ENCODE peak calls at places on chromosomes 4 and X, in six cellular contexts. One of them, this sample, is unnamed.

GRCh38 chr4:109821186-109821585 is 5.6 kb downstream of the GAR1 start:
- DNase-seq in lung microvascular endothelial cell: no peak
- DNase-seq in T-helper 9 cell: no peak
- DNase-seq in nephron progenitor cell: no peak
- DNase-seq in stimulated activated CD4-positive, alpha-beta T cell treated with anti-CD3 and anti-CD28 coated beads, Interleukin-4, amount 100 ng/mL, for 1 hour: no peak
- DNase-seq in KG1: no peak
- DNase-seq in this sample: no peak

GRCh38 chr4:94516999-94517398 is 65.3 kb downstream of the PDLIM5 start:
- DNase-seq in lung microvascular endothelial cell: no peak
- DNase-seq in T-helper 9 cell: no peak
- DNase-seq in nephron progenitor cell: no peak
- DNase-seq in stimulated activated CD4-positive, alpha-beta T cell treated with anti-CD3 and anti-CD28 coated beads, Interleukin-4, amount 100 ng/mL, for 1 hour: no peak
- DNase-seq in KG1: no peak
- DNase-seq in this sample: no peak

GRCh38 chrX:13194291-13195103 is 125.4 kb downstream of the ATXN3L start:
- DNase-seq in lung microvascular endothelial cell: peak; percentile 70
- DNase-seq in T-helper 9 cell: no peak
- DNase-seq in nephron progenitor cell: no peak
- DNase-seq in stimulated activated CD4-positive, alpha-beta T cell treated with anti-CD3 and anti-CD28 coated beads, Interleukin-4, amount 100 ng/mL, for 1 hour: no peak
- DNase-seq in KG1: no peak
- DNase-seq in this sample: no peak

GRCh38 chrX:37803057-37803456 is 23.2 kb downstream of the CYBB start:
- DNase-seq in lung microvascular endothelial cell: no peak
- DNase-seq in T-helper 9 cell: no peak
- DNase-seq in nephron progenitor cell: no peak
- DNase-seq in stimulated activated CD4-positive, alpha-beta T cell treated with anti-CD3 and anti-CD28 coated beads, Interleukin-4, amount 100 ng/mL, for 1 hour: no peak
- DNase-seq in KG1: no peak
- DNase-seq in this sample: no peak

GRCh38 chr4:156931267-156931666 is 40.3 kb downstream of the PDGFC start:
- DNase-seq in lung microvascular endothelial cell: peak; percentile 80
- DNase-seq in T-helper 9 cell: no peak
- DNase-seq in nephron progenitor cell: no peak
- DNase-seq in stimulated activated CD4-positive, alpha-beta T cell treated with anti-CD3 and anti-CD28 coated beads, Interleukin-4, amount 100 ng/mL, for 1 hour: no peak
- DNase-seq in KG1: no peak
- DNase-seq in this sample: no peak

GRCh38 chr4:1927675-1928074 is 56.5 kb downstream of the NSD2 start:
- DNase-seq in lung microvascular endothelial cell: no peak
- DNase-seq in T-helper 9 cell: no peak
- DNase-seq in nephron progenitor cell: no peak
- DNase-seq in stimulated activated CD4-positive, alpha-beta T cell treated with anti-CD3 and anti-CD28 coated beads, Interleukin-4, amount 100 ng/mL, for 1 hour: no peak
- DNase-seq in KG1: no peak
- DNase-seq in this sample: no peak

GRCh38 chr4:109947457-109947856 is 34.8 kb downstream of the EGF start:
- DNase-seq in lung microvascular endothelial cell: peak; percentile 25
- DNase-seq in T-helper 9 cell: no peak
- DNase-seq in nephron progenitor cell: no peak
- DNase-seq in stimulated activated CD4-positive, alpha-beta T cell treated with anti-CD3 and anti-CD28 coated beads, Interleukin-4, amount 100 ng/mL, for 1 hour: no peak
- DNase-seq in KG1: no peak
- DNase-seq in this sample: no peak

GRCh38 chr4:137531951-137532868 is at the start of gene PCDH18:
- DNase-seq in lung microvascular endothelial cell: peak; percentile 10
- DNase-seq in T-helper 9 cell: no peak
- DNase-seq in nephron progenitor cell: peak; percentile 75
- DNase-seq in stimulated activated CD4-positive, alpha-beta T cell treated with anti-CD3 and anti-CD28 coated beads, Interleukin-4, amount 100 ng/mL, for 1 hour: peak; percentile 6
- DNase-seq in KG1: no peak
- DNase-seq in this sample: peak; percentile 94

GRCh38 chrX:115229337-115229991 is 4.4 kb downstream of the LRCH2 start:
- DNase-seq in lung microvascular endothelial cell: peak; percentile 44
- DNase-seq in T-helper 9 cell: no peak
- DNase-seq in nephron progenitor cell: no peak
- DNase-seq in stimulated activated CD4-positive, alpha-beta T cell treated with anti-CD3 and anti-CD28 coated beads, Interleukin-4, amount 100 ng/mL, for 1 hour: no peak
- DNase-seq in KG1: no peak
- DNase-seq in this sample: no peak

GRCh38 chrX:68868902-68869800 is 40.3 kb downstream of the EFNB1 start:
- DNase-seq in lung microvascular endothelial cell: no peak
- DNase-seq in T-helper 9 cell: no peak
- DNase-seq in nephron progenitor cell: no peak
- DNase-seq in stimulated activated CD4-positive, alpha-beta T cell treated with anti-CD3 and anti-CD28 coated beads, Interleukin-4, amount 100 ng/mL, for 1 hour: no peak
- DNase-seq in KG1: no peak
- DNase-seq in this sample: no peak

GRCh38 chr4:84159767-84160166 is 339.3 kb downstream of the NKX6-1 start:
- DNase-seq in lung microvascular endothelial cell: no peak
- DNase-seq in T-helper 9 cell: no peak
- DNase-seq in nephron progenitor cell: peak; percentile 44
- DNase-seq in stimulated activated CD4-positive, alpha-beta T cell treated with anti-CD3 and anti-CD28 coated beads, Interleukin-4, amount 100 ng/mL, for 1 hour: no peak
- DNase-seq in KG1: no peak
- DNase-seq in this sample: no peak

GRCh38 chr4:30385650-30386049 is 334.5 kb upstream of the PCDH7 start:
- DNase-seq in lung microvascular endothelial cell: no peak
- DNase-seq in T-helper 9 cell: no peak
- DNase-seq in nephron progenitor cell: no peak
- DNase-seq in stimulated activated CD4-positive, alpha-beta T cell treated with anti-CD3 and anti-CD28 coated beads, Interleukin-4, amount 100 ng/mL, for 1 hour: no peak
- DNase-seq in KG1: no peak
- DNase-seq in this sample: no peak

GRCh38 chr4:184282895-184283654 is 65.4 kb upstream of the ENPP6 start:
- DNase-seq in lung microvascular endothelial cell: no peak
- DNase-seq in T-helper 9 cell: no peak
- DNase-seq in nephron progenitor cell: no peak
- DNase-seq in stimulated activated CD4-positive, alpha-beta T cell treated with anti-CD3 and anti-CD28 coated beads, Interleukin-4, amount 100 ng/mL, for 1 hour: peak; percentile 28
- DNase-seq in KG1: no peak
- DNase-seq in this sample: no peak

GRCh38 chr4:168028568-168028967 is 63.8 kb upstream of the ANXA10 start:
- DNase-seq in lung microvascular endothelial cell: peak; percentile 25
- DNase-seq in T-helper 9 cell: no peak
- DNase-seq in nephron progenitor cell: no peak
- DNase-seq in stimulated activated CD4-positive, alpha-beta T cell treated with anti-CD3 and anti-CD28 coated beads, Interleukin-4, amount 100 ng/mL, for 1 hour: no peak
- DNase-seq in KG1: no peak
- DNase-seq in this sample: no peak

GRCh38 chr4:53453385-53453784 is 75.9 kb downstream of the FIP1L1 start:
- DNase-seq in lung microvascular endothelial cell: no peak
- DNase-seq in T-helper 9 cell: no peak
- DNase-seq in nephron progenitor cell: no peak
- DNase-seq in stimulated activated CD4-positive, alpha-beta T cell treated with anti-CD3 and anti-CD28 coated beads, Interleukin-4, amount 100 ng/mL, for 1 hour: no peak
- DNase-seq in KG1: no peak
- DNase-seq in this sample: no peak

GRCh38 chrX:57289089-57289488 is 2.6 kb downstream of the FAAH2 start:
- DNase-seq in lung microvascular endothelial cell: no peak
- DNase-seq in T-helper 9 cell: no peak
- DNase-seq in nephron progenitor cell: no peak
- DNase-seq in stimulated activated CD4-positive, alpha-beta T cell treated with anti-CD3 and anti-CD28 coated beads, Interleukin-4, amount 100 ng/mL, for 1 hour: no peak
- DNase-seq in KG1: no peak
- DNase-seq in this sample: no peak

GRCh38 chr4:156945532-156945931 is 26.1 kb downstream of the PDGFC start:
- DNase-seq in lung microvascular endothelial cell: peak; percentile 56
- DNase-seq in T-helper 9 cell: no peak
- DNase-seq in nephron progenitor cell: no peak
- DNase-seq in stimulated activated CD4-positive, alpha-beta T cell treated with anti-CD3 and anti-CD28 coated beads, Interleukin-4, amount 100 ng/mL, for 1 hour: no peak
- DNase-seq in KG1: no peak
- DNase-seq in this sample: no peak

GRCh38 chrX:26925088-26925487 is 538.1 kb downstream of the PPP4R3C start:
- DNase-seq in lung microvascular endothelial cell: no peak
- DNase-seq in T-helper 9 cell: no peak
- DNase-seq in nephron progenitor cell: no peak
- DNase-seq in stimulated activated CD4-positive, alpha-beta T cell treated with anti-CD3 and anti-CD28 coated beads, Interleukin-4, amount 100 ng/mL, for 1 hour: no peak
- DNase-seq in KG1: no peak
- DNase-seq in this sample: no peak

GRCh38 chr4:140595065-140595464 is 26.3 kb upstream of the UCP1 start:
- DNase-seq in lung microvascular endothelial cell: peak; percentile 23
- DNase-seq in T-helper 9 cell: no peak
- DNase-seq in nephron progenitor cell: no peak
- DNase-seq in stimulated activated CD4-positive, alpha-beta T cell treated with anti-CD3 and anti-CD28 coated beads, Interleukin-4, amount 100 ng/mL, for 1 hour: no peak
- DNase-seq in KG1: no peak
- DNase-seq in this sample: no peak

GRCh38 chrX:2447484-2447883 is 53.3 kb downstream of the DHRSX start:
- DNase-seq in lung microvascular endothelial cell: no peak
- DNase-seq in T-helper 9 cell: no peak
- DNase-seq in nephron progenitor cell: no peak
- DNase-seq in stimulated activated CD4-positive, alpha-beta T cell treated with anti-CD3 and anti-CD28 coated beads, Interleukin-4, amount 100 ng/mL, for 1 hour: no peak
- DNase-seq in KG1: no peak
- DNase-seq in this sample: no peak

GRCh38 chr4:98446499-98447375 is 185.6 kb downstream of the RAP1GDS1 start:
- DNase-seq in lung microvascular endothelial cell: peak; percentile 36
- DNase-seq in T-helper 9 cell: peak; percentile 41
- DNase-seq in nephron progenitor cell: no peak
- DNase-seq in stimulated activated CD4-positive, alpha-beta T cell treated with anti-CD3 and anti-CD28 coated beads, Interleukin-4, amount 100 ng/mL, for 1 hour: peak; percentile 47
- DNase-seq in KG1: peak; percentile 74
- DNase-seq in this sample: peak; percentile 54

This sample was measured in right cardiac atrium.